ENCODE peak calls at places on chromosomes 4 and X, in four cellular contexts. C is ELR, F is naive B cell, G is NCI-H2081. Y is an unnamed sample.

GRCh38 chrX:101485212-101486064 is at the start of gene ARMCX4:
- DNase-seq in C (peak), F (peak), G (peak), Y (no peak)

GRCh38 chr4:8591114-8591513 is 1.5 kb upstream of the CPZ start:
- DNase-seq in C (no peak), F (no peak), G (no peak), Y (no peak)

GRCh38 chr4:40719008-40719623 is 30.6 kb upstream of the NSUN7 start:
- DNase-seq in C (peak), F (no peak), G (peak), Y (no peak)

GRCh38 chr4:173171098-173171497 is 2.5 kb downstream of the GALNT7 start:
- DNase-seq in C (peak), F (no peak), G (no peak), Y (no peak)

GRCh38 chr4:168385142-168385490 is 66.6 kb upstream of the DDX60 start:
- DNase-seq in C (no peak), F (no peak), G (no peak), Y (no peak)

GRCh38 chr4:88333741-88334405 is 44.8 kb upstream of the HERC6 start:
- DNase-seq in C (no peak), F (no peak), G (no peak), Y (no peak)

GRCh38 chrX:14956813-14957212 is 83.6 kb downstream of the MOSPD2 start:
- DNase-seq in C (no peak), F (no peak), G (no peak), Y (no peak)

GRCh38 chr4:140688711-140689598 is 67.2 kb downstream of the TBC1D9 start:
- DNase-seq in C (peak), F (no peak), G (no peak), Y (no peak)

GRCh38 chr4:100340534-100341364 is 150.5 kb upstream of the DDIT4L start:
- DNase-seq in C (peak), F (no peak), G (no peak), Y (no peak)

GRCh38 chrX:150486011-150486410 is 82.4 kb upstream of the MTM1 start:
- DNase-seq in C (peak), F (peak), G (no peak), Y (no peak)

GRCh38 chr4:112276113-112276512 is 9.6 kb downstream of the TIFA start:
- DNase-seq in C (no peak), F (no peak), G (no peak), Y (no peak)

GRCh38 chr4:72326692-72327632 is 242.1 kb downstream of the ADAMTS3 start:
- DNase-seq in C (peak), F (no peak), G (peak), Y (no peak)